ENCODE peak calls at places on chromosomes 5 and 9, in nine cellular contexts. S, O, T, M, X, V, G, D and R are unnamed samples.

GRCh38 chr9:130041648-130042405 is 1.2 kb downstream of the FNBP1 start:
- DNase-seq in S (no peak), O (peak), T (no peak), M (peak), X (no peak), V (no peak), G (no peak), D (no peak), R (peak)

GRCh38 chr5:107533946-107534876 is 136.5 kb downstream of the EFNA5 start:
- DNase-seq in S (no peak), O (no peak), T (no peak), M (no peak), X (no peak), V (no peak), G (peak), D (no peak), R (no peak)

GRCh38 chr9:84990416-84990815 is 320.9 kb downstream of the NTRK2 start:
- DNase-seq in S (no peak), O (no peak), T (no peak), M (no peak), X (no peak), V (peak), G (no peak), D (no peak), R (no peak)

GRCh38 chr5:6246820-6247437 is 131.4 kb downstream of the MED10 start:
- DNase-seq in S (no peak), O (no peak), T (no peak), M (no peak), X (no peak), V (no peak), G (no peak), D (no peak), R (no peak)

GRCh38 chr5:76701298-76701697 is 14.6 kb upstream of the F2R start:
- DNase-seq in S (no peak), O (peak), T (no peak), M (peak), X (no peak), V (peak), G (no peak), D (no peak), R (no peak)

GRCh38 chr5:81422671-81423070 is 28.7 kb upstream of the ACOT12 start:
- DNase-seq in S (no peak), O (peak), T (no peak), M (no peak), X (no peak), V (no peak), G (no peak), D (no peak), R (no peak)

GRCh38 chr5:38653389-38653788 is 96.9 kb upstream of the LIFR start:
- DNase-seq in S (no peak), O (no peak), T (no peak), M (no peak), X (no peak), V (no peak), G (no peak), D (no peak), R (no peak)

GRCh38 chr5:32223972-32224608 is 50.0 kb upstream of the GOLPH3 start:
- DNase-seq in S (no peak), O (peak), T (no peak), M (peak), X (no peak), V (no peak), G (no peak), D (no peak), R (no peak)

GRCh38 chr9:129761293-129761900 is 8.6 kb upstream of the PTGES start:
- DNase-seq in S (no peak), O (peak), T (no peak), M (peak), X (no peak), V (peak), G (no peak), D (no peak), R (peak)

GRCh38 chr5:155700333-155700732 is 626.6 kb upstream of the SGCD start:
- DNase-seq in S (no peak), O (no peak), T (no peak), M (no peak), X (peak), V (no peak), G (no peak), D (no peak), R (no peak)

GRCh38 chr5:123487298-123487697 is 24.7 kb upstream of the CSNK1G3 start:
- DNase-seq in S (no peak), O (peak), T (no peak), M (no peak), X (no peak), V (no peak), G (no peak), D (no peak), R (no peak)

GRCh38 chr9:110602281-110602680 is 22.7 kb upstream of the SVEP1 start:
- DNase-seq in S (no peak), O (no peak), T (no peak), M (no peak), X (no peak), V (no peak), G (no peak), D (no peak), R (no peak)

GRCh38 chr9:92463989-92464388 is 18.3 kb downstream of the ASPN start:
- DNase-seq in S (no peak), O (peak), T (no peak), M (peak), X (no peak), V (peak), G (no peak), D (no peak), R (no peak)

GRCh38 chr9:108844391-108844790 is 11.4 kb downstream of the ACTL7B start:
- DNase-seq in S (no peak), O (no peak), T (no peak), M (no peak), X (no peak), V (no peak), G (no peak), D (no peak), R (no peak)

GRCh38 chr9:8717146-8717545 is 917.6 kb upstream of the DMAC1 start:
- DNase-seq in S (no peak), O (no peak), T (no peak), M (no peak), X (no peak), V (no peak), G (no peak), D (no peak), R (no peak)